ENCODE peak calls at places on chromosomes 12 and 14, in ten cellular contexts. One of them, this sample, is unnamed.

GRCh38 chr12:24244801-24245200 is 295.3 kb upstream of the SOX5 start:
- DNase-seq in dorsolateral prefrontal cortex: no peak
- DNase-seq in foreskin fibroblast: no peak
- DNase-seq in breast epithelium: no peak
- DNase-seq in right atrium auricular region: no peak
- DNase-seq in gastrocnemius medialis: no peak
- DNase-seq in heart left ventricle: no peak
- DNase-seq in GM12865: no peak
- DNase-seq in fibroblast of lung: no peak
- DNase-seq in ovary: no peak
- DNase-seq in this sample: no peak

GRCh38 chr14:90087433-90087832 is 25.6 kb downstream of the KCNK13 start:
- DNase-seq in dorsolateral prefrontal cortex: peak; percentile 36
- DNase-seq in foreskin fibroblast: peak; percentile 21
- DNase-seq in breast epithelium: no peak
- DNase-seq in right atrium auricular region: peak; percentile 78
- DNase-seq in gastrocnemius medialis: peak; percentile 63
- DNase-seq in heart left ventricle: peak; percentile 70
- DNase-seq in GM12865: peak; percentile 4
- DNase-seq in fibroblast of lung: peak; percentile 55
- DNase-seq in ovary: no peak
- DNase-seq in this sample: peak; percentile 72

GRCh38 chr12:75712223-75712622 is 200.8 kb upstream of the KRR1 start:
- DNase-seq in dorsolateral prefrontal cortex: no peak
- DNase-seq in foreskin fibroblast: no peak
- DNase-seq in breast epithelium: no peak
- DNase-seq in right atrium auricular region: no peak
- DNase-seq in gastrocnemius medialis: no peak
- DNase-seq in heart left ventricle: no peak
- DNase-seq in GM12865: no peak
- DNase-seq in fibroblast of lung: no peak
- DNase-seq in ovary: no peak
- DNase-seq in this sample: no peak

GRCh38 chr14:77707355-77707723 is 484 bp downstream of the ALKBH1 start:
- DNase-seq in dorsolateral prefrontal cortex: peak; percentile 51
- DNase-seq in foreskin fibroblast: peak; percentile 39
- DNase-seq in breast epithelium: no peak
- DNase-seq in right atrium auricular region: no peak
- DNase-seq in gastrocnemius medialis: peak; percentile 30
- DNase-seq in heart left ventricle: no peak
- DNase-seq in GM12865: peak; percentile 19
- DNase-seq in fibroblast of lung: peak; percentile 60
- DNase-seq in ovary: no peak
- DNase-seq in this sample: no peak

GRCh38 chr12:131002271-131002670 is 48.6 kb downstream of the ADGRD1 start:
- DNase-seq in dorsolateral prefrontal cortex: no peak
- DNase-seq in foreskin fibroblast: no peak
- DNase-seq in breast epithelium: no peak
- DNase-seq in right atrium auricular region: no peak
- DNase-seq in gastrocnemius medialis: no peak
- DNase-seq in heart left ventricle: no peak
- DNase-seq in GM12865: peak; percentile 74
- DNase-seq in fibroblast of lung: no peak
- DNase-seq in ovary: no peak
- DNase-seq in this sample: no peak

GRCh38 chr12:131105736-131106356 is 152.1 kb downstream of the ADGRD1 start:
- DNase-seq in dorsolateral prefrontal cortex: peak; percentile 82
- DNase-seq in foreskin fibroblast: no peak
- DNase-seq in breast epithelium: peak; percentile 45
- DNase-seq in right atrium auricular region: no peak
- DNase-seq in gastrocnemius medialis: no peak
- DNase-seq in heart left ventricle: no peak
- DNase-seq in GM12865: peak; percentile 55
- DNase-seq in fibroblast of lung: no peak
- DNase-seq in ovary: peak; percentile 14
- DNase-seq in this sample: peak; percentile 16

GRCh38 chr12:100359248-100359647 is 2.4 kb downstream of the SLC17A8 start:
- DNase-seq in dorsolateral prefrontal cortex: no peak
- DNase-seq in foreskin fibroblast: no peak
- DNase-seq in breast epithelium: no peak
- DNase-seq in right atrium auricular region: no peak
- DNase-seq in gastrocnemius medialis: no peak
- DNase-seq in heart left ventricle: no peak
- DNase-seq in GM12865: no peak
- DNase-seq in fibroblast of lung: no peak
- DNase-seq in ovary: no peak
- DNase-seq in this sample: no peak

GRCh38 chr12:56046027-56046780 is 4.5 kb downstream of the RPS26 start:
- DNase-seq in dorsolateral prefrontal cortex: no peak
- DNase-seq in foreskin fibroblast: peak; percentile 6
- DNase-seq in breast epithelium: no peak
- DNase-seq in right atrium auricular region: no peak
- DNase-seq in gastrocnemius medialis: no peak
- DNase-seq in heart left ventricle: no peak
- DNase-seq in GM12865: peak; percentile 32
- DNase-seq in fibroblast of lung: no peak
- DNase-seq in ovary: no peak
- DNase-seq in this sample: no peak

GRCh38 chr12:121366063-121366459 is 13.8 kb upstream of the ANAPC5 start:
- DNase-seq in dorsolateral prefrontal cortex: no peak
- DNase-seq in foreskin fibroblast: no peak
- DNase-seq in breast epithelium: no peak
- DNase-seq in right atrium auricular region: no peak
- DNase-seq in gastrocnemius medialis: no peak
- DNase-seq in heart left ventricle: no peak
- DNase-seq in GM12865: no peak
- DNase-seq in fibroblast of lung: no peak
- DNase-seq in ovary: no peak
- DNase-seq in this sample: no peak

GRCh38 chr14:89085154-89086059 is 261.0 kb downstream of the TTC8 start:
- DNase-seq in dorsolateral prefrontal cortex: no peak
- DNase-seq in foreskin fibroblast: no peak
- DNase-seq in breast epithelium: no peak
- DNase-seq in right atrium auricular region: no peak
- DNase-seq in gastrocnemius medialis: no peak
- DNase-seq in heart left ventricle: peak; percentile 45
- DNase-seq in GM12865: no peak
- DNase-seq in fibroblast of lung: no peak
- DNase-seq in ovary: no peak
- DNase-seq in this sample: no peak

GRCh38 chr12:132475304-132476037 is 14.5 kb upstream of the FBRSL1 start:
- DNase-seq in dorsolateral prefrontal cortex: no peak
- DNase-seq in foreskin fibroblast: no peak
- DNase-seq in breast epithelium: no peak
- DNase-seq in right atrium auricular region: no peak
- DNase-seq in gastrocnemius medialis: no peak
- DNase-seq in heart left ventricle: no peak
- DNase-seq in GM12865: peak; percentile 63
- DNase-seq in fibroblast of lung: no peak
- DNase-seq in ovary: no peak
- DNase-seq in this sample: no peak

GRCh38 chr14:87698496-87698895 is 294.5 kb downstream of the GALC start:
- DNase-seq in dorsolateral prefrontal cortex: no peak
- DNase-seq in foreskin fibroblast: no peak
- DNase-seq in breast epithelium: no peak
- DNase-seq in right atrium auricular region: no peak
- DNase-seq in gastrocnemius medialis: no peak
- DNase-seq in heart left ventricle: no peak
- DNase-seq in GM12865: no peak
- DNase-seq in fibroblast of lung: no peak
- DNase-seq in ovary: no peak
- DNase-seq in this sample: no peak

GRCh38 chr14:71143391-71144290 is 236.4 kb downstream of the PCNX1 start:
- DNase-seq in dorsolateral prefrontal cortex: no peak
- DNase-seq in foreskin fibroblast: peak; percentile 72
- DNase-seq in breast epithelium: no peak
- DNase-seq in right atrium auricular region: no peak
- DNase-seq in gastrocnemius medialis: no peak
- DNase-seq in heart left ventricle: no peak
- DNase-seq in GM12865: no peak
- DNase-seq in fibroblast of lung: peak; percentile 34
- DNase-seq in ovary: no peak
- DNase-seq in this sample: no peak

GRCh38 chr12:25459541-25459951 is 93.5 kb downstream of the LMNTD1 start:
- DNase-seq in dorsolateral prefrontal cortex: no peak
- DNase-seq in foreskin fibroblast: no peak
- DNase-seq in breast epithelium: no peak
- DNase-seq in right atrium auricular region: no peak
- DNase-seq in gastrocnemius medialis: no peak
- DNase-seq in heart left ventricle: peak; percentile 28
- DNase-seq in GM12865: peak; percentile 38
- DNase-seq in fibroblast of lung: no peak
- DNase-seq in ovary: no peak
- DNase-seq in this sample: no peak

GRCh38 chr14:73753043-73753886 is 39.1 kb upstream of the PNMA1 start:
- DNase-seq in dorsolateral prefrontal cortex: no peak
- DNase-seq in foreskin fibroblast: no peak
- DNase-seq in breast epithelium: no peak
- DNase-seq in right atrium auricular region: peak; percentile 81
- DNase-seq in gastrocnemius medialis: no peak
- DNase-seq in heart left ventricle: peak; percentile 75
- DNase-seq in GM12865: peak; percentile 42
- DNase-seq in fibroblast of lung: no peak
- DNase-seq in ovary: no peak
- DNase-seq in this sample: no peak

GRCh38 chr12:90124289-90124688 is 415.7 kb upstream of the ATP2B1 start:
- DNase-seq in dorsolateral prefrontal cortex: no peak
- DNase-seq in foreskin fibroblast: peak; percentile 18
- DNase-seq in breast epithelium: no peak
- DNase-seq in right atrium auricular region: no peak
- DNase-seq in gastrocnemius medialis: no peak
- DNase-seq in heart left ventricle: no peak
- DNase-seq in GM12865: no peak
- DNase-seq in fibroblast of lung: no peak
- DNase-seq in ovary: no peak
- DNase-seq in this sample: no peak

GRCh38 chr12:32431025-32431424 is 31.7 kb downstream of the FGD4 start:
- DNase-seq in dorsolateral prefrontal cortex: no peak
- DNase-seq in foreskin fibroblast: no peak
- DNase-seq in breast epithelium: no peak
- DNase-seq in right atrium auricular region: no peak
- DNase-seq in gastrocnemius medialis: no peak
- DNase-seq in heart left ventricle: no peak
- DNase-seq in GM12865: no peak
- DNase-seq in fibroblast of lung: no peak
- DNase-seq in ovary: no peak
- DNase-seq in this sample: no peak
- H3K4me3 ChIP-seq in dorsolateral prefrontal cortex: no peak overlapping the region
- H3K4me3 ChIP-seq in foreskin fibroblast: no peak overlapping the region
- H3K4me3 ChIP-seq in breast epithelium: no peak overlapping the region
- H3K4me3 ChIP-seq in right atrium auricular region: no peak overlapping the region
- H3K4me3 ChIP-seq in gastrocnemius medialis: no peak overlapping the region
- H3K4me3 ChIP-seq in heart left ventricle: no peak overlapping the region
- H3K4me3 ChIP-seq in GM12865: no peak overlapping the region
- H3K4me3 ChIP-seq in fibroblast of lung: no peak overlapping the region
- H3K4me3 ChIP-seq in ovary: no peak overlapping the region
- H3K4me3 ChIP-seq in this sample: no peak overlapping the region

DNA sequence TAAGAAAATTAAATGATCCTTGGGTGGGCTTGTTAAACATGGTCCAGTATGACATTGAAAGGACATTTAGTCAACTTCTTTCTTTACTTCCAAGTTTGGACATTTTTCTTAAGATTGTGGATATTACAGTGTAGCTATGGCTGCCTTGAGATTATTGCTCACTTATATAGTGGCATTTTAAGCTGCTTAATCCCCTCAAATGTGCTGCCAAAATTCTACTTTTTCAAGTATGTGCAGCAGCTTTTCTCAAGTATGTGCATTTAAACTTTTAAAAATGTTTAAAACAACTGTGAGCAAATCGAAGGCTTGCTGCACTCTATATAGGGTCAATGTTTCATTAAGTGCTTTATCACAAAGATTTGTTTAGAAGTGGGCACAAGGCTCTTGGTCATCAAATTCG is 7.4 kb downstream of the TXNRD1 start:
- DNase-seq in dorsolateral prefrontal cortex: no peak
- DNase-seq in foreskin fibroblast: no peak
- DNase-seq in breast epithelium: no peak
- DNase-seq in right atrium auricular region: no peak
- DNase-seq in gastrocnemius medialis: no peak
- DNase-seq in heart left ventricle: no peak
- DNase-seq in GM12865: no peak
- DNase-seq in fibroblast of lung: no peak
- DNase-seq in ovary: no peak
- DNase-seq in this sample: no peak
- TF ChIP-seq CTCF in dorsolateral prefrontal cortex: no peak
- TF ChIP-seq CTCF in foreskin fibroblast: no peak
- TF ChIP-seq CTCF in breast epithelium: no peak
- TF ChIP-seq CTCF in right atrium auricular region: no peak
- TF ChIP-seq CTCF in gastrocnemius medialis: no peak
- TF ChIP-seq CTCF in heart left ventricle: no peak
- TF ChIP-seq CTCF in GM12865: no peak
- TF ChIP-seq CTCF in fibroblast of lung: no peak
- TF ChIP-seq CTCF in ovary: no peak
- TF ChIP-seq CTCF in this sample: no peak

DNA sequence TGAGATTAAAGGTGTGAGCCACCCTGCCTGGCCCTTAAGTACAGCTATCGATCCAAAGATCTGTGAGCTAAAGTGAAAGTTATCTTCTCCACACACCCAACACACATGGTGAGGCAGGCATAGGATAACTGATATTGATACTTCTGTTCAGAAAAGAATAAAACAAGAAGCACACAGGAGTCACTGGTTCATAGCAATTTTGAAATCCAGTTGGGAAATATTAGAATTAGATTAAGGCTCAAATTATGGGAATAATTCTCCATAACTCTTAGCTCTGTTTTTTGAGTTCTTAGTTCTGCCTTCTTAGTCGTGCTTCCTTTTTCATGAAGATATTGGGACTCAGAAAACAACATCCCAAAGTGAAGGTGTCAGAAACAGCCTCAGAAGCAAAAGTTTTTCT is 186.0 kb upstream of the PLXNC1 start:
- DNase-seq in dorsolateral prefrontal cortex: no peak
- DNase-seq in foreskin fibroblast: no peak
- DNase-seq in breast epithelium: no peak
- DNase-seq in right atrium auricular region: no peak
- DNase-seq in gastrocnemius medialis: no peak
- DNase-seq in heart left ventricle: no peak
- DNase-seq in GM12865: no peak
- DNase-seq in fibroblast of lung: no peak
- DNase-seq in ovary: no peak
- DNase-seq in this sample: no peak
- H3K4me3 ChIP-seq in dorsolateral prefrontal cortex: no peak overlapping the region
- H3K4me3 ChIP-seq in foreskin fibroblast: no peak overlapping the region
- H3K4me3 ChIP-seq in breast epithelium: no peak overlapping the region
- H3K4me3 ChIP-seq in right atrium auricular region: no peak overlapping the region
- H3K4me3 ChIP-seq in gastrocnemius medialis: no peak overlapping the region
- H3K4me3 ChIP-seq in heart left ventricle: no peak overlapping the region
- H3K4me3 ChIP-seq in GM12865: no peak overlapping the region
- H3K4me3 ChIP-seq in fibroblast of lung: no peak overlapping the region
- H3K4me3 ChIP-seq in ovary: no peak overlapping the region
- H3K4me3 ChIP-seq in this sample: no peak overlapping the region

GRCh38 chr14:105993814-105994213 is 467.4 kb downstream of the TMEM121 start:
- DNase-seq in dorsolateral prefrontal cortex: no peak
- DNase-seq in foreskin fibroblast: no peak
- DNase-seq in breast epithelium: no peak
- DNase-seq in right atrium auricular region: no peak
- DNase-seq in gastrocnemius medialis: no peak
- DNase-seq in heart left ventricle: no peak
- DNase-seq in GM12865: no peak
- DNase-seq in fibroblast of lung: no peak
- DNase-seq in ovary: no peak
- DNase-seq in this sample: no peak

GRCh38 chr14:105999361-106000028 is 473.1 kb downstream of the TMEM121 start:
- DNase-seq in dorsolateral prefrontal cortex: no peak
- DNase-seq in foreskin fibroblast: no peak
- DNase-seq in breast epithelium: no peak
- DNase-seq in right atrium auricular region: no peak
- DNase-seq in gastrocnemius medialis: no peak
- DNase-seq in heart left ventricle: peak; percentile 74
- DNase-seq in GM12865: peak; percentile 94
- DNase-seq in fibroblast of lung: no peak
- DNase-seq in ovary: no peak
- DNase-seq in this sample: no peak
- TF ChIP-seq CTCF in dorsolateral prefrontal cortex: peak; percentile 46
- TF ChIP-seq CTCF in foreskin fibroblast: peak; percentile 22
- TF ChIP-seq CTCF in breast epithelium: no peak
- TF ChIP-seq CTCF in right atrium auricular region: peak; percentile 31
- TF ChIP-seq CTCF in gastrocnemius medialis: peak; percentile 21
- TF ChIP-seq CTCF in heart left ventricle: peak; percentile 50
- TF ChIP-seq CTCF in GM12865: peak; percentile 63
- TF ChIP-seq CTCF in fibroblast of lung: peak; percentile 6
- TF ChIP-seq CTCF in ovary: no peak
- TF ChIP-seq CTCF in this sample: peak; percentile 10